ENCODE peak calls at places on chromosomes 1 and 21, in nine cellular contexts. Q, A, K, E, D, I, B, G and R are unnamed samples.

GRCh38 chr1:31436596-31437432 is 23.8 kb downstream of the SERINC2 start:
- DNase-seq in I (no peak), K (no peak), A (no peak), G (no peak), Q (no peak), D (no peak), E (no peak), B (no peak), R (no peak)

GRCh38 chr21:39660596-39660995 is 47.9 kb downstream of the B3GALT5 start:
- DNase-seq in Q (no peak), E (peak; percentile 84), B (no peak), G (no peak), D (no peak), A (no peak), K (peak; percentile 65), I (peak; percentile 67), R (no peak)

GRCh38 chr1:162235261-162235780 is 141.3 kb downstream of the SPATA46 start:
- DNase-seq in A (no peak), E (no peak), G (no peak), K (peak; percentile 96), I (no peak), Q (no peak), B (no peak), D (peak; percentile 47), R (no peak)

GRCh38 chr1:218671573-218671972 is 326.4 kb downstream of the TGFB2 start:
- DNase-seq in A (no peak), Q (no peak), G (no peak), B (no peak), D (no peak), E (no peak), K (peak; percentile 88), I (no peak), R (no peak)

GRCh38 chr1:233279971-233280370 is 15.6 kb downstream of the PCNX2 start:
- DNase-seq in E (no peak), B (no peak), G (no peak), I (no peak), Q (no peak), K (no peak), A (no peak), D (no peak), R (no peak)

GRCh38 chr1:114315601-114316000 is 161.9 kb upstream of the SYT6 start:
- DNase-seq in B (no peak), Q (no peak), E (no peak), G (no peak), D (no peak), I (no peak), K (no peak), A (no peak), R (no peak)

GRCh38 chr1:228375578-228376261 is 30.9 kb downstream of the TRIM11 start:
- DNase-seq in I (no peak), Q (peak; percentile 54), A (no peak), G (no peak), E (no peak), D (no peak), K (no peak), B (no peak), R (no peak)

GRCh38 chr1:36990928-36991327 is 43.4 kb downstream of the GRIK3 start:
- DNase-seq in G (no peak), I (no peak), Q (no peak), B (no peak), K (no peak), E (no peak), D (no peak), A (no peak), R (no peak)

GRCh38 chr1:170692866-170693575 is 29.1 kb downstream of the PRRX1 start:
- DNase-seq in E (peak; percentile 31), A (no peak), D (no peak), Q (no peak), B (no peak), G (no peak), K (no peak), I (no peak), R (no peak)

GRCh38 chr1:74674278-74675048 is 871 bp upstream of the ERICH3 start:
- DNase-seq in A (no peak), Q (no peak), K (no peak), D (no peak), B (no peak), G (no peak), E (no peak), I (no peak), R (no peak)

GRCh38 chr1:170967042-170967910 is 31.9 kb downstream of the MROH9 start:
- DNase-seq in B (no peak), G (no peak), Q (no peak), E (peak; percentile 36), I (no peak), A (no peak), K (peak; percentile 17), D (peak; percentile 5), R (no peak)

GRCh38 chr1:2457444-2457843 is 18.6 kb upstream of the PLCH2 start:
- DNase-seq in E (no peak), I (no peak), K (no peak), D (no peak), Q (no peak), A (no peak), B (no peak), G (no peak), R (no peak)